ENCODE peak calls at places on chromosomes 6 and 20, in six cellular contexts. Y is A549, J is ecto neural progenitor cell, Z is NCI-H1436 treated with DMSO at 0.1 percent for 48 hours, W is posterior vena cava, V is NCI-H2081. M is an unnamed sample.

GRCh38 chr20:43938932-43939761 is 24.5 kb downstream of the TOX2 start:
- DNase-seq in Z (no peak), W (no peak), V (no peak), J (no peak), Y (peak; percentile 81), M (no peak)

GRCh38 chr20:2210646-2211556 is 84.9 kb upstream of the TGM3 start:
- DNase-seq in J (no peak), Y (peak; percentile 37), Z (no peak), W (peak; percentile 82), V (no peak), M (no peak)

GRCh38 chr20:59805266-59805665 is 128.2 kb downstream of the SYCP2 start:
- DNase-seq in W (no peak), Z (no peak), J (peak; percentile 31), V (no peak), Y (no peak), M (no peak)

GRCh38 chr6:9482030-9482731 is 932.7 kb downstream of the TFAP2A start:
- DNase-seq in W (no peak), Z (no peak), V (no peak), J (no peak), Y (peak; percentile 61), M (no peak)

GRCh38 chr6:75266716-75267291 is 17.8 kb downstream of the TMEM30A start:
- DNase-seq in J (no peak), W (no peak), Z (no peak), Y (peak; percentile 54), V (peak; percentile 39), M (no peak)

GRCh38 chr6:111096246-111096645 is 8.9 kb downstream of the SLC16A10 start:
- DNase-seq in Y (no peak), J (no peak), V (peak; percentile 89), Z (no peak), W (no peak), M (no peak)

GRCh38 chr6:28981391-28981832 is 23.7 kb downstream of the ZNF311 start:
- DNase-seq in J (peak; percentile 81), V (peak; percentile 69), Y (peak; percentile 65), Z (no peak), W (no peak), M (peak; percentile 85)

GRCh38 chr6:158758464-158758863 is 60.7 kb downstream of the EZR start:
- DNase-seq in Y (no peak), W (no peak), V (peak; percentile 85), Z (no peak), J (peak; percentile 58), M (peak; percentile 90)

GRCh38 chr6:7050099-7050498 is 57.7 kb upstream of the RREB1 start:
- DNase-seq in Y (no peak), V (no peak), Z (no peak), J (no peak), W (no peak), M (no peak)

GRCh38 chr20:36499723-36500501 is 41.4 kb upstream of the MYL9 start:
- DNase-seq in V (no peak), J (no peak), W (peak; percentile 73), Z (no peak), Y (no peak), M (no peak)

GRCh38 chr6:44954281-44954680 is 373.8 kb upstream of the RUNX2 start:
- DNase-seq in Y (no peak), V (no peak), W (no peak), J (no peak), Z (no peak), M (no peak)

GRCh38 chr6:2848851-2849250 is 7.2 kb upstream of the SERPINB1 start:
- DNase-seq in W (no peak), V (no peak), Y (no peak), J (no peak), Z (no peak), M (no peak)

GRCh38 chr6:44247338-44248302 is 719 bp downstream of the HSP90AB1 start:
- DNase-seq in W (peak; percentile 94), J (no peak), Y (peak; percentile 63), V (peak; percentile 51), Z (no peak), M (peak; percentile 53)

GRCh38 chr20:63610581-63611435 is 16.1 kb downstream of the GMEB2 start:
- DNase-seq in Y (no peak), V (no peak), W (no peak), Z (no peak), J (no peak), M (no peak)

GRCh38 chr6:11921017-11921438 is 91.1 kb upstream of the HIVEP1 start:
- DNase-seq in V (no peak), Z (no peak), J (no peak), W (peak; percentile 93), Y (peak; percentile 77), M (no peak)

M was measured in SJCRH30.